ENCODE peak calls at places on chromosomes 7 and 10, in eight cellular contexts. G is cardiac muscle cell, S is psoas muscle, H is HFF-Myc, E is HFFc6, W is osteocyte, P is ovary, M is progenitor cell of endocrine pancreas. A is an unnamed sample.

GRCh38 chr10:61187601-61188000 is 243.6 kb upstream of the RHOBTB1 start:
- DNase-seq in H (no peak), E (no peak), W (no peak), G (no peak), P (no peak), S (no peak), M (no peak), A (no peak)

GRCh38 chr7:87187120-87187519 is 32.4 kb downstream of the TMEM243 start:
- DNase-seq in W (no peak), H (no peak), M (no peak), P (no peak), G (no peak), E (no peak), S (no peak), A (no peak)

GRCh38 chr7:106891545-106892410 is 26.7 kb downstream of the PIK3CG start:
- DNase-seq in M (no peak), H (no peak), E (no peak), S (no peak), W (no peak), P (no peak), G (no peak), A (no peak)

GRCh38 chr10:9339702-9340101 is 1285.2 kb downstream of the GATA3 start:
- DNase-seq in M (no peak), G (peak; percentile 22), S (no peak), H (no peak), E (no peak), W (no peak), P (no peak), A (no peak)

GRCh38 chr10:62554632-62555199 is 180.5 kb downstream of the ZNF365 start:
- DNase-seq in S (no peak), M (no peak), P (no peak), H (no peak), W (no peak), E (peak; percentile 58), G (peak; percentile 60), A (no peak)

GRCh38 chr10:80730522-80730921 is 192.8 kb downstream of the SH2D4B start:
- DNase-seq in H (no peak), P (no peak), M (no peak), W (no peak), S (no peak), E (no peak), G (no peak), A (no peak)

GRCh38 chr7:157752832-157753291 is 416.1 kb downstream of the DNAJB6 start:
- DNase-seq in P (no peak), W (no peak), M (no peak), H (no peak), S (no peak), G (no peak), E (no peak), A (no peak)

GRCh38 chr7:42856605-42856987 is 55.3 kb downstream of the C7orf25 start:
- DNase-seq in H (no peak), P (no peak), M (no peak), G (no peak), S (no peak), W (no peak), E (no peak), A (no peak)

GRCh38 chr7:154928136-154929005 is 74.6 kb downstream of the PAXIP1 start:
- DNase-seq in E (peak; percentile 96), P (peak; percentile 40), M (no peak), W (peak; percentile 77), H (peak; percentile 92), G (no peak), S (no peak), A (peak; percentile 44)

GRCh38 chr10:91799580-91799975 is 1.4 kb downstream of the TNKS2 start:
- DNase-seq in G (no peak), W (no peak), H (no peak), S (no peak), M (no peak), E (peak; percentile 14), P (no peak), A (no peak)

GRCh38 chr7:44678468-44679179 is 70.0 kb upstream of the ZMIZ2 start:
- DNase-seq in W (no peak), P (no peak), S (peak; percentile 44), G (no peak), M (no peak), H (peak; percentile 11), E (peak; percentile 62), A (no peak)

GRCh38 chr7:73504017-73504416 is 18.1 kb downstream of the BAZ1B start:
- DNase-seq in P (no peak), H (no peak), M (no peak), W (no peak), E (no peak), S (no peak), G (no peak), A (no peak)

GRCh38 chr7:24756989-24757798 is at the start of gene GSDME:
- DNase-seq in G (peak; percentile 75), E (peak; percentile 48), W (peak; percentile 87), M (peak; percentile 53), S (peak; percentile 77), P (peak; percentile 73), H (no peak), A (peak; percentile 58)

GRCh38 chr10:128322106-128322505 is 195.9 kb upstream of the MKI67 start:
- DNase-seq in E (no peak), M (no peak), H (no peak), W (no peak), S (no peak), G (no peak), P (no peak), A (no peak)

GRCh38 chr7:89103564-89103963 is 308.0 kb upstream of the TEX47 start:
- DNase-seq in E (no peak), M (no peak), G (no peak), S (no peak), W (no peak), H (no peak), P (no peak), A (no peak)

GRCh38 chr7:43454936-43455518 is 127.9 kb upstream of the STK17A start:
- DNase-seq in P (no peak), H (peak; percentile 25), M (no peak), E (peak; percentile 49), G (peak; percentile 34), W (no peak), S (no peak), A (no peak)

GRCh38 chr7:95330194-95331003 is 6.1 kb upstream of the PON1 start:
- DNase-seq in P (no peak), W (no peak), H (no peak), M (no peak), S (no peak), G (no peak), E (no peak), A (no peak)

GRCh38 chr10:71347587-71348395 is 28.7 kb downstream of the SLC29A3 start:
- DNase-seq in H (no peak), P (no peak), G (no peak), M (no peak), W (no peak), E (no peak), S (no peak), A (no peak)

GRCh38 chr10:71348850-71349249 is 29.8 kb downstream of the SLC29A3 start:
- DNase-seq in E (no peak), G (no peak), W (no peak), S (no peak), H (no peak), M (no peak), P (no peak), A (no peak)

GRCh38 chr10:71345720-71346119 is 26.7 kb downstream of the SLC29A3 start:
- DNase-seq in P (no peak), H (no peak), M (no peak), E (no peak), W (no peak), G (no peak), S (no peak), A (no peak)

GRCh38 chr10:71344916-71345557 is 26.0 kb downstream of the SLC29A3 start:
- DNase-seq in M (no peak), G (no peak), H (no peak), W (no peak), E (no peak), P (no peak), S (no peak), A (no peak)

GRCh38 chr10:71346731-71347130 is 27.7 kb downstream of the SLC29A3 start:
- DNase-seq in S (no peak), E (no peak), W (no peak), H (no peak), P (no peak), G (no peak), M (no peak), A (no peak)
- TF ChIP-seq CTCF in S (no peak), E (no peak), W (no peak), H (no peak), P (no peak), G (no peak), M (no peak), A (no peak)

DNA sequence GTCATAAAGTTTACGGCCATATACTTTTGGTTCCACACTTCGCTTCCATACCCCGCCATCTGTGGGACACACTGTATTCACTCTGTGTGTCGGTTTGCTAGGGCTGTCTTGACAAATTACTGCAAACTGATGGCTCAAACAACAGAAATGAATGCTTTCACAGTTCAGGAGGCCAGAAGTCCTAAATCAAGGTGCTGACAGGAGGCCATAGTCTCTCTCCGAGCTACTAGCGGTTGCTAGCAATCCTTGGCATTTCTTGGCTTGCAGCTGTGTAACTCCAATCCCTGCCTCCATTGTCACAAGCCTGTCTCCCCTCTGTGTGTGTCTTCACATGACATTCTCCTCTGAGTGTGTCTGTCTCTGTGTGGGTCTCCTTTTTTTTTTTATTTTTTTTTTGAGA is 29.0 kb upstream of the BMPR1A start:
- DNase-seq in M (no peak), E (no peak), S (no peak), H (no peak), P (no peak), W (no peak), G (no peak), A (no peak)
- TF ChIP-seq CTCF in M (no peak), E (no peak), S (no peak), H (no peak), P (no peak), W (no peak), G (no peak), A (no peak)

DNA sequence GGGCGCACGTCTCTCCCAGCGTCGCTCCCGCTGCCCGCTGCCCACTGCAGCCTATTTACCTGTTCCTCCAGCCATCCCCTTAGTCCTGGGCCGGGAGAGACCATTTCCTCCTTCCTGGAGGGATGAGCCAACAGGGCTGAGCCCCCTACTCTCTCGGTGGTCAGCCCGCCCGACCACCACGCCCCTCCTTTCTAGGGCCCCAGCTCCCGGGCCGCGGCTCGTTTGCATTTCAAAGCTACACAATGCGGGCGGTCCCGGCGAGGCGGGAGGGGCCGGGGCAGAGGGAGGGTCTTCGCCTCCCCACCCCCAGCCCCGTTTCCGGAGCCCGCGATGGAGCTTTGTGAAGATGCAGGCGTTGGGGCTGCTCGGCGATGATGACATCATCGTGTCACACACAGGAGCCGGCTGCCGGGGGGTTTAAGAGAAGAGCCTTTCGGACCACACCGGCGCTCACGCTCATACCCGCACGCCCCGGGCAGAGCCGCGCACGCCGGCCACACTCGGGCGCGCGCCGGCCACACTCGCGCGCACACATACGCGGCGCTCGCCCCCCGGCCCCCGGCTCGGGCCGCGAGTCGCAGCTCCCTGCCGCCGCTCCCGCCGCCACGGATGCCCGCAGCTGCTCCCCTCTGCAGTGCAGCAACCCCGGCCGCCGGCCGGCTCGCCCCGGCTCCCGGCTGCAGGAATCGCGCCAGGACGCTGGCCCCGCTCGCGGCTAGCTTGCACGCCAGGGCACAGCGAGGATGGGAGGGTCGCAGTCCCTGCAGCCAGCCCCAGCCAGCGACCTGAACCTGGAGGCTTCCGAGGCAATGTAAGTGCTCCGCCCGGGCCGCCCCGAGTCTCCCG is 107.7 kb upstream of the BTBD16 start:
- DNase-seq in M (peak; percentile 71), S (no peak), W (no peak), H (no peak), E (no peak), G (peak; percentile 68), P (no peak), A (no peak)
- TF ChIP-seq CTCF in M (no peak), S (no peak), W (no peak), H (no peak), E (no peak), G (no peak), P (no peak), A (no peak)

GRCh38 chr7:152966189-152966588 is 206.6 kb downstream of the ACTR3B start:
- DNase-seq in S (no peak), W (no peak), G (no peak), P (no peak), H (no peak), E (no peak), M (no peak), A (no peak)
- TF ChIP-seq CTCF in S (no peak), W (no peak), G (no peak), P (no peak), H (no peak), E (no peak), M (no peak), A (no peak)